ENCODE peak calls at places on chromosomes 3 and 15, in nine cellular contexts. N is activated B cell treated with CpG ODN at 0.5 μM for 24 hours; D is upper lobe of right lung; F is RWPE2; Y is T-cell; Z is DND-41; R is right lobe of liver; J is pancreas; X is CD4-positive, alpha-beta T cell. Q is an unnamed sample.

GRCh38 chr3:195416795-195417194 is 26.0 kb downstream of the ACAP2 start:
- ATAC-seq in N (no peak), D (no peak), F (peak; percentile 56), Y (no peak), Z (no peak), R (no peak), J (no peak), X (no peak), Q (no peak)

GRCh38 chr3:172647823-172648222 is 63.0 kb downstream of the NCEH1 start:
- ATAC-seq in N (no peak), D (peak; percentile 61), F (peak; percentile 96), Y (no peak), Z (no peak), R (peak; percentile 74), J (peak; percentile 89), X (no peak), Q (no peak)

GRCh38 chr3:166734734-166735133 is 645.4 kb downstream of the ZBBX start:
- ATAC-seq in N (no peak), D (no peak), F (peak; percentile 46), Y (no peak), Z (no peak), R (no peak), J (no peak), X (no peak), Q (no peak)

GRCh38 chr3:165455360-165455759 is 259.2 kb upstream of the SLITRK3 start:
- ATAC-seq in N (no peak), D (no peak), F (no peak), Y (no peak), Z (no peak), R (no peak), J (no peak), X (no peak), Q (no peak)

GRCh38 chr15:45802140-45802539 is 167.3 kb downstream of the SQOR start:
- ATAC-seq in N (no peak), D (no peak), F (no peak), Y (no peak), Z (no peak), R (peak; percentile 89), J (no peak), X (no peak), Q (no peak)

GRCh38 chr3:112333002-112333385 is at the start of gene CD200:
- ATAC-seq in N (peak; percentile 77), D (peak; percentile 89), F (peak; percentile 92), Y (peak; percentile 82), Z (no peak), R (peak; percentile 43), J (no peak), X (peak; percentile 77), Q (peak; percentile 67)

GRCh38 chr15:77606142-77607034 is 26.3 kb downstream of the LINGO1 start:
- ATAC-seq in N (no peak), D (no peak), F (no peak), Y (no peak), Z (no peak), R (no peak), J (no peak), X (no peak), Q (no peak)

GRCh38 chr3:45922039-45922326 is 21.3 kb upstream of the CXCR6 start:
- ATAC-seq in N (no peak), D (no peak), F (no peak), Y (peak; percentile 29), Z (no peak), R (no peak), J (no peak), X (no peak), Q (no peak)

GRCh38 chr3:100087203-100087602 is 27.1 kb downstream of the FILIP1L start:
- ATAC-seq in N (peak; percentile 45), D (no peak), F (peak; percentile 12), Y (no peak), Z (no peak), R (no peak), J (no peak), X (no peak), Q (no peak)

GRCh38 chr3:188468672-188469071 is 314.7 kb downstream of the LPP start:
- ATAC-seq in N (no peak), D (no peak), F (no peak), Y (no peak), Z (no peak), R (peak; percentile 55), J (no peak), X (no peak), Q (peak; percentile 70)

GRCh38 chr15:76345880-76346665 is 9.5 kb downstream of the ISL2 start:
- ATAC-seq in N (peak; percentile 28), D (peak; percentile 77), F (peak; percentile 52), Y (peak; percentile 43), Z (no peak), R (peak; percentile 63), J (no peak), X (peak; percentile 35), Q (peak; percentile 51)

GRCh38 chr3:27385504-27385903 is 16.3 kb upstream of the NEK10 start:
- ATAC-seq in N (no peak), D (no peak), F (no peak), Y (no peak), Z (no peak), R (no peak), J (no peak), X (no peak), Q (no peak)

GRCh38 chr15:38254065-38254883 is 1.6 kb downstream of the SPRED1 start:
- ATAC-seq in N (peak; percentile 71), D (peak; percentile 26), F (peak; percentile 47), Y (peak; percentile 75), Z (no peak), R (peak; percentile 25), J (peak; percentile 16), X (peak; percentile 75), Q (peak; percentile 34)

GRCh38 chr3:86987421-86987715 is 3.6 kb downstream of the VGLL3 start:
- ATAC-seq in N (no peak), D (no peak), F (no peak), Y (no peak), Z (no peak), R (no peak), J (no peak), X (no peak), Q (no peak)

GRCh38 chr3:188605960-188606359 is 452.0 kb downstream of the LPP start:
- ATAC-seq in N (no peak), D (no peak), F (no peak), Y (no peak), Z (no peak), R (no peak), J (no peak), X (no peak), Q (no peak)

GRCh38 chr3:127655641-127656040 is 17.1 kb upstream of the ABTB1 start:
- ATAC-seq in N (no peak), D (no peak), F (no peak), Y (no peak), Z (no peak), R (peak; percentile 33), J (no peak), X (no peak), Q (no peak)

GRCh38 chr3:12993623-12994356 is 79.4 kb downstream of the IQSEC1 start:
- ATAC-seq in N (peak; percentile 8), D (peak; percentile 12), F (peak; percentile 5), Y (peak; percentile 21), Z (no peak), R (no peak), J (peak; percentile 15), X (no peak), Q (no peak)

GRCh38 chr3:37652405-37652804 is 209.3 kb upstream of the CTDSPL start:
- ATAC-seq in N (no peak), D (no peak), F (no peak), Y (no peak), Z (no peak), R (no peak), J (no peak), X (no peak), Q (no peak)

GRCh38 chr3:100548053-100548452 is 55.6 kb downstream of the TMEM45A start:
- ATAC-seq in N (no peak), D (no peak), F (no peak), Y (no peak), Z (no peak), R (no peak), J (no peak), X (no peak), Q (peak; percentile 84)

GRCh38 chr15:90860942-90861675 is 7.3 kb upstream of the FURIN start:
- ATAC-seq in N (no peak), D (no peak), F (peak; percentile 83), Y (no peak), Z (no peak), R (peak; percentile 32), J (peak; percentile 53), X (no peak), Q (peak; percentile 67)

GRCh38 chr3:35648347-35648746 is 9.0 kb downstream of the ARPP21 start:
- ATAC-seq in N (no peak), D (no peak), F (no peak), Y (no peak), Z (peak; percentile 50), R (no peak), J (no peak), X (no peak), Q (no peak)

GRCh38 chr3:111252795-111253194 is 181.2 kb downstream of the NECTIN3 start:
- ATAC-seq in N (no peak), D (peak; percentile 90), F (peak; percentile 45), Y (no peak), Z (no peak), R (peak; percentile 54), J (no peak), X (no peak), Q (no peak)

GRCh38 chr3:186217820-186218164 is 108.9 kb upstream of the ETV5 start:
- ATAC-seq in N (no peak), D (peak; percentile 87), F (peak; percentile 44), Y (no peak), Z (peak; percentile 66), R (no peak), J (no peak), X (no peak), Q (no peak)

GRCh38 chr15:36185438-36185837 is 394.0 kb upstream of the CDIN1 start:
- ATAC-seq in N (no peak), D (no peak), F (no peak), Y (no peak), Z (no peak), R (no peak), J (no peak), X (no peak), Q (no peak)

GRCh38 chr15:75650908-75651809 is 3.4 kb downstream of the SNX33 start:
- ATAC-seq in N (no peak), D (no peak), F (peak; percentile 2), Y (no peak), Z (no peak), R (peak; percentile 65), J (peak; percentile 30), X (no peak), Q (peak; percentile 29)

GRCh38 chr15:72797338-72797689 is 13.8 kb upstream of the ADPGK start:
- ATAC-seq in N (no peak), D (peak; percentile 2), F (no peak), Y (no peak), Z (no peak), R (no peak), J (no peak), X (no peak), Q (no peak)

GRCh38 chr3:27310693-27311092 is 58.5 kb downstream of the NEK10 start:
- ATAC-seq in N (no peak), D (peak; percentile 43), F (no peak), Y (no peak), Z (peak; percentile 73), R (no peak), J (no peak), X (no peak), Q (no peak)

GRCh38 chr3:22729212-22729611 is 473.9 kb upstream of the UBE2E2 start:
- ATAC-seq in N (no peak), D (no peak), F (peak; percentile 84), Y (no peak), Z (no peak), R (no peak), J (no peak), X (no peak), Q (peak; percentile 74)

Q was measured in esophagus mucosa.